ENCODE peak calls at places on chromosomes 2 and 18, in ten cellular contexts. A is stimulated activated CD8-positive, alpha-beta memory T cell treated with anti-CD3 and anti-CD28 coated beads, Interleukin-4, amount 100 ng/mL, for 4 hours; D is amygdala; U is stimulated activated CD4-positive, alpha-beta T cell treated with anti-CD3 and anti-CD28 coated beads, Interleukin-15, amount 100 ng/mL, for 48 hours; L is HEK293T; N is left ventricle myocardium superior; C is fibroblast of mammary gland; O is psoas muscle; T is adrenal gland; H is cardiac muscle cell. B is an unnamed sample.

GRCh38 chr2:68318686-68319396 is 908 bp downstream of the CNRIP1 start:
- DNase-seq in A (no peak), D (peak; percentile 25), U (no peak), L (peak; percentile 7), N (peak; percentile 64), C (peak; percentile 16), O (no peak), T (peak; percentile 33), H (no peak), B (peak; percentile 57)

GRCh38 chr2:164967781-164968228 is 12.5 kb upstream of the SLC38A11 start:
- DNase-seq in A (no peak), D (no peak), U (no peak), L (no peak), N (no peak), C (peak; percentile 77), O (no peak), T (no peak), H (no peak), B (no peak)

GRCh38 chr2:218694405-218695145 is 16.1 kb upstream of the TTLL4 start:
- DNase-seq in A (no peak), D (no peak), U (no peak), L (no peak), N (no peak), C (peak; percentile 28), O (no peak), T (no peak), H (no peak), B (no peak)

GRCh38 chr2:55089716-55090115 is 39.5 kb upstream of the RTN4 start:
- DNase-seq in A (no peak), D (no peak), U (no peak), L (no peak), N (no peak), C (no peak), O (no peak), T (no peak), H (no peak), B (no peak)

GRCh38 chr2:174972924-174973323 is 32.3 kb downstream of the CHN1 start:
- DNase-seq in A (no peak), D (no peak), U (no peak), L (no peak), N (no peak), C (peak; percentile 41), O (no peak), T (no peak), H (no peak), B (no peak)

GRCh38 chr2:210963386-210963785 is 407.0 kb downstream of the CPS1 start:
- DNase-seq in A (no peak), D (no peak), U (no peak), L (no peak), N (no peak), C (no peak), O (no peak), T (no peak), H (no peak), B (no peak)

GRCh38 chr2:121405233-121405632 is 120.2 kb upstream of the TFCP2L1 start:
- DNase-seq in A (no peak), D (no peak), U (no peak), L (no peak), N (no peak), C (no peak), O (no peak), T (no peak), H (no peak), B (no peak)

GRCh38 chr18:29523371-29523770 is 1346.4 kb upstream of the CDH2 start:
- DNase-seq in A (no peak), D (no peak), U (no peak), L (no peak), N (no peak), C (no peak), O (no peak), T (no peak), H (no peak), B (no peak)

GRCh38 chr18:35588995-35589394 is 7.5 kb downstream of the GALNT1 start:
- DNase-seq in A (no peak), D (no peak), U (no peak), L (no peak), N (no peak), C (no peak), O (no peak), T (no peak), H (peak; percentile 17), B (no peak)

GRCh38 chr2:86774862-86775261 is 15.9 kb downstream of the CD8A start:
- DNase-seq in A (no peak), D (no peak), U (no peak), L (no peak), N (no peak), C (no peak), O (no peak), T (no peak), H (no peak), B (no peak)

GRCh38 chr2:43877782-43878464 is 39.2 kb downstream of the ABCG8 start:
- DNase-seq in A (peak; percentile 19), D (no peak), U (peak; percentile 40), L (peak; percentile 84), N (peak; percentile 58), C (peak; percentile 59), O (peak; percentile 68), T (peak; percentile 64), H (peak; percentile 73), B (peak; percentile 29)

GRCh38 chr18:7822435-7823425 is 255.6 kb downstream of the PTPRM start:
- DNase-seq in A (no peak), D (no peak), U (no peak), L (no peak), N (no peak), C (no peak), O (no peak), T (no peak), H (peak; percentile 13), B (no peak)

GRCh38 chr2:206154197-206154596 is 5.0 kb downstream of the NDUFS1 start:
- DNase-seq in A (no peak), D (no peak), U (no peak), L (no peak), N (no peak), C (peak; percentile 16), O (no peak), T (no peak), H (peak; percentile 8), B (no peak)

GRCh38 chr18:21831413-21831831 is 90.8 kb downstream of the MIB1 start:
- DNase-seq in A (no peak), D (peak; percentile 15), U (no peak), L (no peak), N (no peak), C (no peak), O (no peak), T (no peak), H (peak; percentile 96), B (no peak)

GRCh38 chr2:19358242-19359020 is at the start of gene OSR1:
- DNase-seq in A (no peak), D (no peak), U (no peak), L (peak; percentile 15), N (peak; percentile 83), C (peak; percentile 85), O (peak; percentile 85), T (peak; percentile 46), H (peak; percentile 84), B (no peak)

GRCh38 chr18:44911773-44912172 is 231.1 kb downstream of the SETBP1 start:
- DNase-seq in A (no peak), D (no peak), U (no peak), L (no peak), N (no peak), C (no peak), O (no peak), T (no peak), H (no peak), B (no peak)

GRCh38 chr2:237253046-237253723 is 160.8 kb downstream of the COL6A3 start:
- DNase-seq in A (no peak), D (no peak), U (no peak), L (no peak), N (no peak), C (peak; percentile 52), O (no peak), T (no peak), H (no peak), B (no peak)

GRCh38 chr2:217790195-217790594 is 212.6 kb downstream of the TNS1 start:
- DNase-seq in A (no peak), D (no peak), U (no peak), L (no peak), N (no peak), C (peak; percentile 51), O (no peak), T (no peak), H (no peak), B (no peak)

GRCh38 chr2:22893773-22894517 is 491.0 kb upstream of the KLHL29 start:
- DNase-seq in A (no peak), D (no peak), U (no peak), L (no peak), N (no peak), C (no peak), O (no peak), T (no peak), H (no peak), B (no peak)

GRCh38 chr2:154908312-154908711 is 209.8 kb downstream of the KCNJ3 start:
- DNase-seq in A (no peak), D (no peak), U (no peak), L (no peak), N (no peak), C (no peak), O (no peak), T (no peak), H (no peak), B (no peak)

GRCh38 chr18:62327977-62328376 is 2.9 kb downstream of the TNFRSF11A start:
- DNase-seq in A (no peak), D (no peak), U (no peak), L (no peak), N (no peak), C (no peak), O (no peak), T (no peak), H (no peak), B (no peak)

GRCh38 chr18:80175451-80176235 is 66.6 kb downstream of the ADNP2 start:
- DNase-seq in A (no peak), D (no peak), U (peak; percentile 11), L (no peak), N (no peak), C (no peak), O (no peak), T (no peak), H (no peak), B (no peak)

GRCh38 chr18:8991131-8991530 is 111.4 kb upstream of the NDUFV2 start:
- DNase-seq in A (no peak), D (no peak), U (no peak), L (no peak), N (no peak), C (peak; percentile 31), O (no peak), T (no peak), H (no peak), B (no peak)

GRCh38 chr2:134429886-134430285 is 176.0 kb downstream of the MGAT5 start:
- DNase-seq in A (no peak), D (no peak), U (no peak), L (no peak), N (no peak), C (no peak), O (no peak), T (no peak), H (no peak), B (no peak)

GRCh38 chr2:221467610-221468009 is 104.5 kb downstream of the EPHA4 start:
- DNase-seq in A (no peak), D (no peak), U (no peak), L (no peak), N (no peak), C (peak; percentile 55), O (no peak), T (no peak), H (peak; percentile 55), B (no peak)

GRCh38 chr2:224901121-224901676 is 141.1 kb downstream of the DOCK10 start:
- DNase-seq in A (no peak), D (no peak), U (no peak), L (no peak), N (no peak), C (no peak), O (no peak), T (no peak), H (no peak), B (no peak)

GRCh38 chr2:238987352-238987981 is 139.6 kb downstream of the TWIST2 start:
- DNase-seq in A (no peak), D (no peak), U (no peak), L (no peak), N (no peak), C (no peak), O (no peak), T (no peak), H (no peak), B (no peak)

GRCh38 chr2:61905372-61906186 is at the start of gene COMMD1:
- DNase-seq in A (peak; percentile 61), D (peak; percentile 71), U (peak; percentile 70), L (peak; percentile 71), N (peak; percentile 90), C (peak; percentile 62), O (peak; percentile 90), T (peak; percentile 83), H (peak; percentile 88), B (peak; percentile 88)